ENCODE peak calls at places on chromosomes 11 and 22, in nine cellular contexts. F is substantia nigra; A is NCI-H2029; B is DND-41; Y is activated T-helper 1 cell treated with Interleukin-2 at 50 U/mL for 16 hours; D is Panc1; U is activated CD8-positive, alpha-beta memory T cell treated with anti-CD3 and anti-CD28 coated beads for 4 hours; Z is skeletal muscle cell; M is PC-3. O is an unnamed sample.

GRCh38 chr22:30056015-30056414 is 24.2 kb upstream of the HORMAD2 start:
- DNase-seq in A (no peak), U (no peak), Y (no peak), D (no peak), Z (no peak), M (no peak), B (no peak), F (no peak), O (no peak)

GRCh38 chr11:57800444-57801184 is 39.0 kb downstream of the CTNND1 start:
- DNase-seq in D (peak), Z (peak), M (peak), B (peak), U (no peak), A (peak), F (no peak), Y (no peak), O (peak)

GRCh38 chr22:19882446-19883381 is 28.0 kb upstream of the GNB1L start:
- DNase-seq in F (no peak), Z (no peak), U (no peak), Y (no peak), A (no peak), B (no peak), M (no peak), D (no peak), O (no peak)

GRCh38 chr22:48268293-48268692 is 1505.8 kb downstream of the TBC1D22A start:
- DNase-seq in U (no peak), D (no peak), Y (no peak), B (no peak), A (no peak), Z (no peak), M (no peak), F (no peak), O (no peak)

GRCh38 chr11:26700536-26701235 is 21.2 kb downstream of the SLC5A12 start:
- DNase-seq in Z (no peak), B (no peak), A (no peak), F (no peak), Y (no peak), M (no peak), U (no peak), D (no peak), O (no peak)

GRCh38 chr22:41888638-41889200 is 26.2 kb downstream of the SHISA8 start:
- DNase-seq in B (no peak), M (no peak), F (no peak), D (no peak), A (no peak), U (no peak), Y (no peak), Z (no peak), O (no peak)

GRCh38 chr11:100631316-100631715 is 55.8 kb upstream of the ARHGAP42 start:
- DNase-seq in M (no peak), A (no peak), U (no peak), Y (no peak), Z (no peak), F (no peak), D (no peak), B (no peak), O (no peak)

GRCh38 chr11:34356918-34357645 is 728 bp downstream of the ABTB2 start:
- DNase-seq in M (peak), B (no peak), F (peak), Y (peak), A (peak), Z (no peak), D (no peak), U (peak), O (no peak)

GRCh38 chr22:25141994-25142620 is 57.6 kb upstream of the CRYBB3 start:
- DNase-seq in D (no peak), Y (no peak), M (no peak), B (no peak), Z (no peak), A (no peak), U (no peak), F (no peak), O (no peak)

GRCh38 chr11:45379162-45379863 is 93.2 kb upstream of the SYT13 start:
- DNase-seq in F (no peak), D (no peak), B (no peak), Z (no peak), Y (no peak), U (no peak), A (peak), M (no peak), O (no peak)

O was measured in LNCaP clone FGC.